ENCODE peak calls at places on chromosomes 12 and 14, in eight cellular contexts. One of them, this sample, is unnamed.

GRCh38 chr14:103135333-103136075 is 12.2 kb downstream of the TNFAIP2 start:
- DNase-seq in fibroblast of lung: no peak
- DNase-seq in WTC11: no peak
- DNase-seq in endothelial cell: no peak
- DNase-seq in RWPE1: no peak
- DNase-seq in mammary epithelial cell: no peak
- DNase-seq in fibroblast of mammary gland: no peak
- DNase-seq in right lobe of liver: no peak
- DNase-seq in this sample: no peak

GRCh38 chr14:54472291-54472690 is 16.5 kb downstream of the GMFB start:
- DNase-seq in fibroblast of lung: no peak
- DNase-seq in WTC11: no peak
- DNase-seq in endothelial cell: no peak
- DNase-seq in RWPE1: no peak
- DNase-seq in mammary epithelial cell: no peak
- DNase-seq in fibroblast of mammary gland: no peak
- DNase-seq in right lobe of liver: no peak
- DNase-seq in this sample: no peak

GRCh38 chr12:42221722-42222121 is 16.3 kb downstream of the YAF2 start:
- DNase-seq in fibroblast of lung: no peak
- DNase-seq in WTC11: no peak
- DNase-seq in endothelial cell: no peak
- DNase-seq in RWPE1: no peak
- DNase-seq in mammary epithelial cell: no peak
- DNase-seq in fibroblast of mammary gland: no peak
- DNase-seq in right lobe of liver: no peak
- DNase-seq in this sample: no peak

GRCh38 chr12:129696952-129697351 is 206.9 kb downstream of the TMEM132D start:
- DNase-seq in fibroblast of lung: peak
- DNase-seq in WTC11: no peak
- DNase-seq in endothelial cell: no peak
- DNase-seq in RWPE1: no peak
- DNase-seq in mammary epithelial cell: no peak
- DNase-seq in fibroblast of mammary gland: no peak
- DNase-seq in right lobe of liver: no peak
- DNase-seq in this sample: peak

GRCh38 chr14:35386673-35387125 is 17.9 kb downstream of the NFKBIA start:
- DNase-seq in fibroblast of lung: no peak
- DNase-seq in WTC11: no peak
- DNase-seq in endothelial cell: no peak
- DNase-seq in RWPE1: no peak
- DNase-seq in mammary epithelial cell: no peak
- DNase-seq in fibroblast of mammary gland: no peak
- DNase-seq in right lobe of liver: no peak
- DNase-seq in this sample: no peak

GRCh38 chr14:104085032-104085888 is at the start of gene ASPG:
- DNase-seq in fibroblast of lung: no peak
- DNase-seq in WTC11: peak
- DNase-seq in endothelial cell: peak
- DNase-seq in RWPE1: peak
- DNase-seq in mammary epithelial cell: no peak
- DNase-seq in fibroblast of mammary gland: no peak
- DNase-seq in right lobe of liver: peak
- DNase-seq in this sample: no peak

GRCh38 chr12:40002178-40003169 is 103.4 kb downstream of the SLC2A13 start:
- DNase-seq in fibroblast of lung: no peak
- DNase-seq in WTC11: no peak
- DNase-seq in endothelial cell: no peak
- DNase-seq in RWPE1: no peak
- DNase-seq in mammary epithelial cell: no peak
- DNase-seq in fibroblast of mammary gland: peak
- DNase-seq in right lobe of liver: peak
- DNase-seq in this sample: no peak

GRCh38 chr12:31702047-31702446 is 26.8 kb downstream of the AMN1 start:
- DNase-seq in fibroblast of lung: peak
- DNase-seq in WTC11: no peak
- DNase-seq in endothelial cell: no peak
- DNase-seq in RWPE1: no peak
- DNase-seq in mammary epithelial cell: peak
- DNase-seq in fibroblast of mammary gland: peak
- DNase-seq in right lobe of liver: no peak
- DNase-seq in this sample: peak

GRCh38 chr12:48929551-48929950 is 4.3 kb upstream of the FKBP11 start:
- DNase-seq in fibroblast of lung: no peak
- DNase-seq in WTC11: no peak
- DNase-seq in endothelial cell: no peak
- DNase-seq in RWPE1: no peak
- DNase-seq in mammary epithelial cell: no peak
- DNase-seq in fibroblast of mammary gland: no peak
- DNase-seq in right lobe of liver: no peak
- DNase-seq in this sample: no peak

GRCh38 chr12:79983969-79984629 is 49.2 kb upstream of the PPP1R12A start:
- DNase-seq in fibroblast of lung: peak
- DNase-seq in WTC11: no peak
- DNase-seq in endothelial cell: no peak
- DNase-seq in RWPE1: peak
- DNase-seq in mammary epithelial cell: peak
- DNase-seq in fibroblast of mammary gland: peak
- DNase-seq in right lobe of liver: no peak
- DNase-seq in this sample: no peak

GRCh38 chr12:46266382-46266791 is 2.5 kb downstream of the SLC38A1 start:
- DNase-seq in fibroblast of lung: peak
- DNase-seq in WTC11: no peak
- DNase-seq in endothelial cell: no peak
- DNase-seq in RWPE1: peak
- DNase-seq in mammary epithelial cell: peak
- DNase-seq in fibroblast of mammary gland: peak
- DNase-seq in right lobe of liver: no peak
- DNase-seq in this sample: peak

GRCh38 chr12:128823216-128823915 is 392 bp downstream of the SLC15A4 start:
- DNase-seq in fibroblast of lung: no peak
- DNase-seq in WTC11: peak
- DNase-seq in endothelial cell: peak
- DNase-seq in RWPE1: peak
- DNase-seq in mammary epithelial cell: peak
- DNase-seq in fibroblast of mammary gland: no peak
- DNase-seq in right lobe of liver: peak
- DNase-seq in this sample: peak

GRCh38 chr14:21269252-21270046 is at the start of gene HNRNPC:
- DNase-seq in fibroblast of lung: peak
- DNase-seq in WTC11: peak
- DNase-seq in endothelial cell: peak
- DNase-seq in RWPE1: peak
- DNase-seq in mammary epithelial cell: peak
- DNase-seq in fibroblast of mammary gland: peak
- DNase-seq in right lobe of liver: peak
- DNase-seq in this sample: peak

GRCh38 chr12:122166422-122167327 is 7.3 kb downstream of the IL31 start:
- DNase-seq in fibroblast of lung: no peak
- DNase-seq in WTC11: no peak
- DNase-seq in endothelial cell: no peak
- DNase-seq in RWPE1: no peak
- DNase-seq in mammary epithelial cell: no peak
- DNase-seq in fibroblast of mammary gland: no peak
- DNase-seq in right lobe of liver: no peak
- DNase-seq in this sample: no peak

GRCh38 chr14:102941419-102942011 is 19.1 kb downstream of the AMN start:
- DNase-seq in fibroblast of lung: no peak
- DNase-seq in WTC11: no peak
- DNase-seq in endothelial cell: no peak
- DNase-seq in RWPE1: no peak
- DNase-seq in mammary epithelial cell: no peak
- DNase-seq in fibroblast of mammary gland: no peak
- DNase-seq in right lobe of liver: no peak
- DNase-seq in this sample: no peak

GRCh38 chr12:122793685-122794106 is 19.3 kb downstream of the CCDC62 start:
- DNase-seq in fibroblast of lung: peak
- DNase-seq in WTC11: no peak
- DNase-seq in endothelial cell: peak
- DNase-seq in RWPE1: peak
- DNase-seq in mammary epithelial cell: peak
- DNase-seq in fibroblast of mammary gland: peak
- DNase-seq in right lobe of liver: no peak
- DNase-seq in this sample: peak

GRCh38 chr12:91178139-91178561 is 4.5 kb downstream of the DCN start:
- DNase-seq in fibroblast of lung: peak
- DNase-seq in WTC11: no peak
- DNase-seq in endothelial cell: no peak
- DNase-seq in RWPE1: peak
- DNase-seq in mammary epithelial cell: peak
- DNase-seq in fibroblast of mammary gland: peak
- DNase-seq in right lobe of liver: no peak
- DNase-seq in this sample: peak

GRCh38 chr12:122855071-122855829 is 20.0 kb downstream of the HIP1R start:
- DNase-seq in fibroblast of lung: no peak
- DNase-seq in WTC11: no peak
- DNase-seq in endothelial cell: no peak
- DNase-seq in RWPE1: no peak
- DNase-seq in mammary epithelial cell: no peak
- DNase-seq in fibroblast of mammary gland: no peak
- DNase-seq in right lobe of liver: no peak
- DNase-seq in this sample: no peak

GRCh38 chr12:56374726-56375597 is 12.3 kb upstream of the APOF start:
- DNase-seq in fibroblast of lung: no peak
- DNase-seq in WTC11: no peak
- DNase-seq in endothelial cell: no peak
- DNase-seq in RWPE1: no peak
- DNase-seq in mammary epithelial cell: no peak
- DNase-seq in fibroblast of mammary gland: no peak
- DNase-seq in right lobe of liver: no peak
- DNase-seq in this sample: no peak

DNA sequence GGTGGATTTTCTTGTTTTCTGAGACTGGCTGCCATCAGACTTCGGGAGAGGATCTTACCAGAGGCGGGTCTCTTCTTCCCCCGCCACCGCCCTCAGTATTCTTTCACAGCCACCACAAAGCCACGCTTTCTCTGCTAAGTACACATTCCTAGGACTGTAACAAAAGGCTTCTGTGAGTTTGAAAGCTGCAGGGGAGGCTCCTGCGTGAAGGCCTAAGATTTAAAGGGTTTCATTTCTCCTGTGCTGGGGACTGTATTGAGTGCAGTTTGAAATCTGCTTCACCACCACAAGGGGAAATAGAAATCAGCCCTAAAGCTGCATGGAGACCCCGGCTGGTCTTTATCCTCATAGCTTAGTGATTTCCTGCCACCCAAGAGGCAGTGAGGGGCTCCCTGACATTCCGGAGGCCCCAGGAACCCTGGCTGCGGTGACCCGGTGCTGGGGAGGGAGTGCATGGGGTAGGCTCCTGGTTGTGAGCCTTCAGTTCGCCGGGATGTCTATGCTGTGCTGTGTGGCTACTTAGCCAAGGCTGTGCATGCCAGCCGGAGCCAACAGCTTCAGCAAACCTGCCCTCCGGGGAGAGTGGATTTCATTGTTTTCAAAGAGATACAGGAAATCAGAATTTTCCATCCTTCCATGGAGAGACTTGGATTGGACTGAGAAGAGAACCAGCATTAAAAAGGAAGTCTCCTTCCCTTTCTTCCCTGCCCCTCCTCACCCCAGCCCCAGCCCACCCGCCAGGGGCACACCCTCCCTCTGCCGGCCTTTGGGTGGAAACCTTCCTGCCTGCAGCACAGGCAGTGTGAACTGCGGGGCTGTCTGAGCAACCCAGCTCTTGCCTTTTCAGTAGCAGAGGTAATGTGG is 163.3 kb downstream of the ETV6 start:
- DNase-seq in fibroblast of lung: peak
- DNase-seq in WTC11: peak
- DNase-seq in endothelial cell: peak
- DNase-seq in RWPE1: no peak
- DNase-seq in mammary epithelial cell: peak
- DNase-seq in fibroblast of mammary gland: no peak
- DNase-seq in right lobe of liver: peak
- DNase-seq in this sample: no peak
- TF ChIP-seq CTCF in fibroblast of lung: peak
- TF ChIP-seq CTCF in WTC11: no peak
- TF ChIP-seq CTCF in endothelial cell: no peak
- TF ChIP-seq CTCF in RWPE1: no peak
- TF ChIP-seq CTCF in mammary epithelial cell: no peak
- TF ChIP-seq CTCF in fibroblast of mammary gland: no peak
- TF ChIP-seq CTCF in right lobe of liver: no peak
- TF ChIP-seq CTCF in this sample: no peak

DNA sequence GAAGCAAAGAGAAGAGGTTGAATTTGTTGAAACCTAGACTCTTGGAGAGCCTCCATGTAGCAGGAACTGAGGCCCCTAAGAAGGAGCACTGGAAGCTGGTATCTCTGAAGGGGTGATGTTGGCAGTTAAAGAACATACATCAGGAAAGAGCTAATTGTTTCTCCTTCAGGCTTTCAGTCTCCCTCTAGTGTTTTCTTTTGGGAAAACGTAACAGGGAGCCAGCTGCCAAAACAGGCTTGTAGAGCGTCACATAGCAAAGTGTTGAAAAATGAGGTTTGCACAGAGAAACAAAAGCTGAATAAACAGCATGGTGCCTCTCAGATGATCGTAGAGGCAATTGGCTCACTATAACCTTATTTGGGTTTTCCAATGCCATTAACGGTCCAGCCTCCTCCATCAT is 46.9 kb upstream of the CAND1 start:
- DNase-seq in fibroblast of lung: peak
- DNase-seq in WTC11: no peak
- DNase-seq in endothelial cell: peak
- DNase-seq in RWPE1: peak
- DNase-seq in mammary epithelial cell: peak
- DNase-seq in fibroblast of mammary gland: peak
- DNase-seq in right lobe of liver: no peak
- DNase-seq in this sample: peak
- TF ChIP-seq CTCF in fibroblast of lung: no peak
- TF ChIP-seq CTCF in WTC11: no peak
- TF ChIP-seq CTCF in endothelial cell: peak
- TF ChIP-seq CTCF in RWPE1: peak
- TF ChIP-seq CTCF in mammary epithelial cell: peak
- TF ChIP-seq CTCF in fibroblast of mammary gland: peak
- TF ChIP-seq CTCF in right lobe of liver: no peak
- TF ChIP-seq CTCF in this sample: peak

DNA sequence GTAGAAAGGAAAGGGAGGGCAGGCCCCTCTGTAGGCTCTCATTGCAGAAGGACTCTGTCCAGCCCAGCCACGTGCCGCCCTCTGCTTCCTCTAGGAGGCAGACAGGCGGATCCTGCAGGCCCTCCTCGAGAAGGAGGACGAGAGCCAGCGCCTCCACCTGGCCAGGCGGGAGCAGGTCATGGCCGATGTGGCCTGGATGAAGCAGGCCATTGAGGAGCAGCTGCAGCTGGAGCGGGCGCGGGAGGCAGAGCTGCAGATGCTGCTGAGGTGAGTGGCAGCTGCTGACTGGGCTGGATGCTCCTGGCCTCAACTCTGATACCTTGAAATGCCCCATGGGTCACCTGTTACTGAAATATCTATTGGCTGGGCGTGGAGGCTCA is 10.9 kb downstream of the TCHP start:
- DNase-seq in fibroblast of lung: peak
- DNase-seq in WTC11: peak
- DNase-seq in endothelial cell: peak
- DNase-seq in RWPE1: peak
- DNase-seq in mammary epithelial cell: no peak
- DNase-seq in fibroblast of mammary gland: peak
- DNase-seq in right lobe of liver: peak
- DNase-seq in this sample: peak
- TF ChIP-seq CTCF in fibroblast of lung: peak
- TF ChIP-seq CTCF in WTC11: peak
- TF ChIP-seq CTCF in endothelial cell: peak
- TF ChIP-seq CTCF in RWPE1: no peak
- TF ChIP-seq CTCF in mammary epithelial cell: peak
- TF ChIP-seq CTCF in fibroblast of mammary gland: peak
- TF ChIP-seq CTCF in right lobe of liver: peak
- TF ChIP-seq CTCF in this sample: peak

GRCh38 chr12:107564946-107565345 is 120.7 kb upstream of the PWP1 start:
- DNase-seq in fibroblast of lung: peak
- DNase-seq in WTC11: peak
- DNase-seq in endothelial cell: peak
- DNase-seq in RWPE1: no peak
- DNase-seq in mammary epithelial cell: peak
- DNase-seq in fibroblast of mammary gland: peak
- DNase-seq in right lobe of liver: no peak
- DNase-seq in this sample: peak
- TF ChIP-seq CTCF in fibroblast of lung: peak
- TF ChIP-seq CTCF in WTC11: no peak
- TF ChIP-seq CTCF in endothelial cell: no peak
- TF ChIP-seq CTCF in RWPE1: no peak
- TF ChIP-seq CTCF in mammary epithelial cell: peak
- TF ChIP-seq CTCF in fibroblast of mammary gland: peak
- TF ChIP-seq CTCF in right lobe of liver: peak
- TF ChIP-seq CTCF in this sample: peak

This sample was measured in MCF 10A.